ENCODE peak calls at places on chromosome X, in ten cellular contexts. J, W, R, N, Q, H, P, B, Y and U are unnamed samples.

GRCh38 chrX:155871934-155872333 is 9.2 kb upstream of the VAMP7 start:
- DNase-seq in J (peak), W (no peak), R (no peak), N (no peak), Q (no peak), H (no peak), P (no peak), B (no peak), Y (no peak), U (no peak)

GRCh38 chrX:13068651-13069050 is 24.2 kb upstream of the FAM9C start:
- DNase-seq in J (no peak), W (no peak), R (no peak), N (no peak), Q (no peak), H (no peak), P (no peak), B (no peak), Y (no peak), U (no peak)

GRCh38 chrX:150361070-150361776 is 1.9 kb upstream of the MAMLD1 start:
- DNase-seq in J (no peak), W (peak), R (peak), N (no peak), Q (no peak), H (peak), P (no peak), B (peak), Y (no peak), U (peak)

GRCh38 chrX:108139303-108139702 is 47.7 kb downstream of the ATG4A start:
- DNase-seq in J (no peak), W (no peak), R (no peak), N (no peak), Q (no peak), H (no peak), P (no peak), B (peak), Y (no peak), U (peak)

GRCh38 chrX:129553619-129554288 is 13.7 kb downstream of the OCRL start:
- DNase-seq in J (no peak), W (no peak), R (no peak), N (no peak), Q (no peak), H (no peak), P (no peak), B (peak), Y (no peak), U (no peak)

GRCh38 chrX:111506826-111507225 is 4.6 kb upstream of the SERTM2 start:
- DNase-seq in J (no peak), W (no peak), R (no peak), N (no peak), Q (no peak), H (peak), P (no peak), B (no peak), Y (no peak), U (no peak)

GRCh38 chrX:24248042-24248441 is 65.8 kb downstream of the SUPT20HL2 start:
- DNase-seq in J (no peak), W (no peak), R (no peak), N (no peak), Q (no peak), H (no peak), P (no peak), B (no peak), Y (no peak), U (no peak)

GRCh38 chrX:154775611-154776349 is 13.1 kb downstream of the DKC1 start:
- DNase-seq in J (no peak), W (no peak), R (peak), N (no peak), Q (no peak), H (no peak), P (no peak), B (peak), Y (no peak), U (peak)

GRCh38 chrX:44216171-44216570 is 127.3 kb downstream of the EFHC2 start:
- DNase-seq in J (no peak), W (no peak), R (no peak), N (no peak), Q (no peak), H (no peak), P (no peak), B (no peak), Y (no peak), U (no peak)

GRCh38 chrX:10833299-10834169 is 213.1 kb upstream of the MID1 start:
- DNase-seq in J (peak), W (no peak), R (no peak), N (peak), Q (peak), H (peak), P (no peak), B (no peak), Y (no peak), U (peak)

GRCh38 chrX:17527932-17528331 is 152.9 kb downstream of the NHS start:
- DNase-seq in J (no peak), W (no peak), R (no peak), N (no peak), Q (no peak), H (no peak), P (no peak), B (no peak), Y (no peak), U (no peak)